ENCODE peak calls at places on chromosomes 4 and X, in five cellular contexts. One of them, this sample, is unnamed.

GRCh38 chrX:15465347-15465746 is 27.8 kb downstream of the PIR start:
- DNase-seq in breast epithelium: no peak
- DNase-seq in pancreas: no peak
- DNase-seq in mucosa of descending colon: no peak
- DNase-seq in tibial nerve: peak; percentile 41
- DNase-seq in this sample: no peak

GRCh38 chrX:55342533-55343501 is 78.1 kb upstream of the PAGE3 start:
- DNase-seq in tibial nerve: peak; percentile 13
- DNase-seq in pancreas: no peak
- DNase-seq in breast epithelium: no peak
- DNase-seq in mucosa of descending colon: no peak
- DNase-seq in this sample: no peak

GRCh38 chr4:83356899-83357661 is 22.4 kb upstream of the HPSE start:
- DNase-seq in tibial nerve: no peak
- DNase-seq in pancreas: no peak
- DNase-seq in mucosa of descending colon: no peak
- DNase-seq in breast epithelium: no peak
- DNase-seq in this sample: no peak

GRCh38 chr4:32684160-32684559 is 1964.0 kb downstream of the PCDH7 start:
- DNase-seq in breast epithelium: no peak
- DNase-seq in mucosa of descending colon: no peak
- DNase-seq in tibial nerve: no peak
- DNase-seq in pancreas: no peak
- DNase-seq in this sample: no peak

GRCh38 chr4:5051692-5052423 is 578 bp downstream of the STK32B start:
- DNase-seq in tibial nerve: no peak
- DNase-seq in pancreas: peak; percentile 69
- DNase-seq in mucosa of descending colon: no peak
- DNase-seq in breast epithelium: no peak
- DNase-seq in this sample: peak; percentile 47

GRCh38 chrX:43676960-43677582 is 21.0 kb downstream of the MAOA start:
- DNase-seq in mucosa of descending colon: no peak
- DNase-seq in breast epithelium: no peak
- DNase-seq in tibial nerve: no peak
- DNase-seq in pancreas: no peak
- DNase-seq in this sample: no peak

GRCh38 chr4:163542275-163542674 is 47.8 kb downstream of the TMA16 start:
- DNase-seq in breast epithelium: no peak
- DNase-seq in tibial nerve: no peak
- DNase-seq in mucosa of descending colon: no peak
- DNase-seq in pancreas: no peak
- DNase-seq in this sample: no peak

GRCh38 chr4:163697121-163697520 is 202.6 kb downstream of the TMA16 start:
- DNase-seq in breast epithelium: no peak
- DNase-seq in pancreas: no peak
- DNase-seq in tibial nerve: no peak
- DNase-seq in mucosa of descending colon: no peak
- DNase-seq in this sample: no peak

GRCh38 chr4:165700855-165701254 is 172.2 kb upstream of the TLL1 start:
- DNase-seq in mucosa of descending colon: no peak
- DNase-seq in tibial nerve: no peak
- DNase-seq in pancreas: no peak
- DNase-seq in breast epithelium: no peak
- DNase-seq in this sample: no peak
- TF ChIP-seq CTCF in mucosa of descending colon: no peak
- TF ChIP-seq CTCF in tibial nerve: no peak
- TF ChIP-seq CTCF in pancreas: no peak
- TF ChIP-seq CTCF in breast epithelium: no peak
- TF ChIP-seq CTCF in this sample: no peak

GRCh38 chrX:119695535-119696050 is 2.6 kb upstream of the SEPTIN6 start:
- DNase-seq in mucosa of descending colon: no peak
- DNase-seq in pancreas: no peak
- DNase-seq in tibial nerve: no peak
- DNase-seq in breast epithelium: no peak
- DNase-seq in this sample: no peak
- H3K4me3 ChIP-seq in mucosa of descending colon: no peak overlapping the region
- H3K4me3 ChIP-seq in pancreas: no peak overlapping the region
- H3K4me3 ChIP-seq in tibial nerve: no peak overlapping the region
- H3K4me3 ChIP-seq in breast epithelium: no peak overlapping the region
- H3K4me3 ChIP-seq in this sample: no peak overlapping the region

GRCh38 chrX:119759333-119759766 is 962 bp downstream of the SOWAHD start:
- DNase-seq in mucosa of descending colon: no peak
- DNase-seq in breast epithelium: no peak
- DNase-seq in tibial nerve: no peak
- DNase-seq in pancreas: peak; percentile 68
- DNase-seq in this sample: no peak

GRCh38 chrX:119757979-119758681 is at the start of gene SOWAHD:
- DNase-seq in pancreas: peak; percentile 76
- DNase-seq in mucosa of descending colon: peak; percentile 81
- DNase-seq in breast epithelium: no peak
- DNase-seq in tibial nerve: no peak
- DNase-seq in this sample: peak; percentile 63

GRCh38 chrX:119757646-119757978 is 776 bp upstream of the SOWAHD start:
- DNase-seq in pancreas: no peak
- DNase-seq in tibial nerve: no peak
- DNase-seq in mucosa of descending colon: no peak
- DNase-seq in breast epithelium: no peak
- DNase-seq in this sample: no peak

GRCh38 chrX:119760026-119760902 is 1.9 kb downstream of the SOWAHD start:
- DNase-seq in pancreas: no peak
- DNase-seq in mucosa of descending colon: no peak
- DNase-seq in tibial nerve: no peak
- DNase-seq in breast epithelium: no peak
- DNase-seq in this sample: no peak

GRCh38 chrX:119758682-119759332 is 419 bp downstream of the SOWAHD start:
- DNase-seq in pancreas: no peak
- DNase-seq in mucosa of descending colon: peak; percentile 73
- DNase-seq in tibial nerve: no peak
- DNase-seq in breast epithelium: no peak
- DNase-seq in this sample: no peak
- TF ChIP-seq CTCF in pancreas: no peak
- TF ChIP-seq CTCF in mucosa of descending colon: no peak
- TF ChIP-seq CTCF in tibial nerve: no peak
- TF ChIP-seq CTCF in breast epithelium: no peak
- TF ChIP-seq CTCF in this sample: no peak

DNA sequence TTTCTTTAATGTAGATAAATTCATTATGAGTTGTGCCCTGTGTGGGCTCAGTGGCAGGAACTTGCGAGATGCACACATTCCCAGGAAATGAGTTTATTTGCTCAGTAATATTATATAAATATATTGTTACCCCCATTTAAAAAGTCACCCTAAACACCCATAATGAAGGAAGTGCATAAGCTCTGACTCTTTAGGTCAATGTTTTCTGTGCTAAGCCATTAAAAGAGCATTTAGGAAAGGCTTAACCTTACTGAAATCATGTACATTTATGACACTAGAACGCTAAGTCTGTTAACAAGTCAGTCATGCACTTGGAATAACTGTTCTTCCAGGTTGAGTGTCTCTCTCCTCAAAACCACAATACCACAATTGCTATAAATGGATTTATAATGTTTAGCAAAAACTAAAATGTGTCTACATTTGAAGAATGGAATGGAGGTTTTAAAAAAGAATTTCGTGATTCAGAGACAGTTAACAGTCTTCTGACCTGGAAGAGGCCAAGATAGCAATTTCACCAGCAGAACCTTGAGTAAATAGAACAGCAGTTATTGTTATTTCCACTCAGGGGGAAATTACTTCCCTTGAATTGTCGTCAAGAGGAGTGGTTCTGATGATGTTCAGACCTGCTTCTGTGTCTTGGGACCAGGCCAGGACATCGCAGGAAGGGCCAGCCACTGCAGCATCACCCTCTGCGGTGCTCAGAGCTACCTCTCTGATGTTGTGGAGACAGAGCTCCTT is 91.1 kb upstream of the VEGFC start:
- DNase-seq in mucosa of descending colon: no peak
- DNase-seq in tibial nerve: no peak
- DNase-seq in pancreas: no peak
- DNase-seq in breast epithelium: no peak
- DNase-seq in this sample: no peak
- H3K4me3 ChIP-seq in mucosa of descending colon: no peak overlapping the region
- H3K4me3 ChIP-seq in tibial nerve: no peak overlapping the region
- H3K4me3 ChIP-seq in pancreas: no peak overlapping the region
- H3K4me3 ChIP-seq in breast epithelium: no peak overlapping the region
- H3K4me3 ChIP-seq in this sample: no peak overlapping the region

GRCh38 chr4:178738026-178738425 is 1295.8 kb upstream of the AGA start:
- DNase-seq in breast epithelium: no peak
- DNase-seq in mucosa of descending colon: no peak
- DNase-seq in pancreas: no peak
- DNase-seq in tibial nerve: no peak
- DNase-seq in this sample: no peak
- TF ChIP-seq CTCF in breast epithelium: no peak
- TF ChIP-seq CTCF in mucosa of descending colon: no peak
- TF ChIP-seq CTCF in pancreas: no peak
- TF ChIP-seq CTCF in tibial nerve: no peak
- TF ChIP-seq CTCF in this sample: no peak

GRCh38 chrX:129679856-129680255 is 25.1 kb upstream of the APLN start:
- DNase-seq in mucosa of descending colon: no peak
- DNase-seq in breast epithelium: no peak
- DNase-seq in tibial nerve: no peak
- DNase-seq in pancreas: no peak
- DNase-seq in this sample: no peak
- H3K4me3 ChIP-seq in mucosa of descending colon: no peak overlapping the region
- H3K4me3 ChIP-seq in breast epithelium: no peak overlapping the region
- H3K4me3 ChIP-seq in tibial nerve: no peak overlapping the region
- H3K4me3 ChIP-seq in pancreas: no peak overlapping the region
- H3K4me3 ChIP-seq in this sample: no peak overlapping the region

GRCh38 chr4:87505862-87506261 is 23.3 kb downstream of the SPARCL1 start:
- DNase-seq in pancreas: no peak
- DNase-seq in tibial nerve: no peak
- DNase-seq in breast epithelium: no peak
- DNase-seq in mucosa of descending colon: no peak
- DNase-seq in this sample: no peak
- TF ChIP-seq CTCF in pancreas: no peak
- TF ChIP-seq CTCF in tibial nerve: no peak
- TF ChIP-seq CTCF in breast epithelium: no peak
- TF ChIP-seq CTCF in mucosa of descending colon: no peak
- TF ChIP-seq CTCF in this sample: no peak

GRCh38 chr4:140071806-140072205 is 82.2 kb downstream of the MAML3 start:
- DNase-seq in tibial nerve: peak; percentile 43
- DNase-seq in breast epithelium: peak; percentile 62
- DNase-seq in pancreas: no peak
- DNase-seq in mucosa of descending colon: no peak
- DNase-seq in this sample: no peak
- H3K4me3 ChIP-seq in tibial nerve: no peak overlapping the region
- H3K4me3 ChIP-seq in breast epithelium: peak overlapping the region; percentile 26
- H3K4me3 ChIP-seq in pancreas: no peak overlapping the region
- H3K4me3 ChIP-seq in mucosa of descending colon: no peak overlapping the region
- H3K4me3 ChIP-seq in this sample: no peak overlapping the region

GRCh38 chr4:125762537-125762936 is 447.8 kb downstream of the FAT4 start:
- DNase-seq in breast epithelium: no peak
- DNase-seq in mucosa of descending colon: no peak
- DNase-seq in pancreas: no peak
- DNase-seq in tibial nerve: no peak
- DNase-seq in this sample: no peak
- TF ChIP-seq CTCF in breast epithelium: no peak
- TF ChIP-seq CTCF in mucosa of descending colon: no peak
- TF ChIP-seq CTCF in pancreas: no peak
- TF ChIP-seq CTCF in tibial nerve: no peak
- TF ChIP-seq CTCF in this sample: no peak

GRCh38 chr4:1644906-1645657 is 39.0 kb downstream of the FAM53A start:
- DNase-seq in mucosa of descending colon: no peak
- DNase-seq in pancreas: no peak
- DNase-seq in tibial nerve: no peak
- DNase-seq in breast epithelium: peak; percentile 21
- DNase-seq in this sample: no peak
- H3K4me3 ChIP-seq in mucosa of descending colon: no peak overlapping the region
- H3K4me3 ChIP-seq in pancreas: no peak overlapping the region
- H3K4me3 ChIP-seq in tibial nerve: no peak overlapping the region
- H3K4me3 ChIP-seq in breast epithelium: peak overlapping the region; percentile 11
- H3K4me3 ChIP-seq in this sample: no peak overlapping the region